ENCODE peak calls at places on chromosomes 16 and 17, in ten cellular contexts. X is CD8-positive, alpha-beta memory T cell; S is MM.1S; V is PC-3; L is HCT116; C is fibroblast of lung; N is cardiac muscle cell; H is GM23248; I is brain microvascular endothelial cell; U is aorta. Q is an unnamed sample.

GRCh38 chr17:73481672-73482071 is 162.6 kb downstream of the SDK2 start:
- DNase-seq in X (no peak), S (no peak), V (no peak), L (no peak), C (no peak), N (no peak), H (no peak), I (no peak), U (no peak), Q (no peak)

GRCh38 chr17:3903051-3903825 is 10.4 kb upstream of the CAMKK1 start:
- DNase-seq in X (no peak), S (no peak), V (no peak), L (no peak), C (no peak), N (no peak), H (no peak), I (no peak), U (no peak), Q (no peak)

GRCh38 chr16:89020068-89020924 is 43.3 kb upstream of the CBFA2T3 start:
- DNase-seq in X (no peak), S (no peak), V (no peak), L (no peak), C (no peak), N (no peak), H (no peak), I (no peak), U (peak; percentile 28), Q (no peak)

GRCh38 chr17:6487243-6488007 is 43.2 kb downstream of the PIMREG start:
- DNase-seq in X (no peak), S (no peak), V (no peak), L (no peak), C (no peak), N (no peak), H (peak; percentile 17), I (no peak), U (no peak), Q (no peak)

GRCh38 chr17:52384695-52385094 is 226.2 kb upstream of the CA10 start:
- DNase-seq in X (no peak), S (no peak), V (no peak), L (no peak), C (no peak), N (no peak), H (no peak), I (no peak), U (no peak), Q (no peak)

GRCh38 chr16:58375386-58375785 is 16.9 kb upstream of the GINS3 start:
- DNase-seq in X (no peak), S (no peak), V (no peak), L (no peak), C (no peak), N (no peak), H (no peak), I (no peak), U (no peak), Q (no peak)

GRCh38 chr17:40903129-40903847 is 18.2 kb upstream of the KRT20 start:
- DNase-seq in X (no peak), S (no peak), V (peak; percentile 93), L (peak; percentile 90), C (peak; percentile 10), N (no peak), H (peak; percentile 78), I (peak; percentile 19), U (no peak), Q (no peak)

GRCh38 chr16:80489173-80489572 is 51.6 kb upstream of the DYNLRB2 start:
- DNase-seq in X (no peak), S (no peak), V (no peak), L (no peak), C (no peak), N (no peak), H (no peak), I (no peak), U (no peak), Q (no peak)

DNA sequence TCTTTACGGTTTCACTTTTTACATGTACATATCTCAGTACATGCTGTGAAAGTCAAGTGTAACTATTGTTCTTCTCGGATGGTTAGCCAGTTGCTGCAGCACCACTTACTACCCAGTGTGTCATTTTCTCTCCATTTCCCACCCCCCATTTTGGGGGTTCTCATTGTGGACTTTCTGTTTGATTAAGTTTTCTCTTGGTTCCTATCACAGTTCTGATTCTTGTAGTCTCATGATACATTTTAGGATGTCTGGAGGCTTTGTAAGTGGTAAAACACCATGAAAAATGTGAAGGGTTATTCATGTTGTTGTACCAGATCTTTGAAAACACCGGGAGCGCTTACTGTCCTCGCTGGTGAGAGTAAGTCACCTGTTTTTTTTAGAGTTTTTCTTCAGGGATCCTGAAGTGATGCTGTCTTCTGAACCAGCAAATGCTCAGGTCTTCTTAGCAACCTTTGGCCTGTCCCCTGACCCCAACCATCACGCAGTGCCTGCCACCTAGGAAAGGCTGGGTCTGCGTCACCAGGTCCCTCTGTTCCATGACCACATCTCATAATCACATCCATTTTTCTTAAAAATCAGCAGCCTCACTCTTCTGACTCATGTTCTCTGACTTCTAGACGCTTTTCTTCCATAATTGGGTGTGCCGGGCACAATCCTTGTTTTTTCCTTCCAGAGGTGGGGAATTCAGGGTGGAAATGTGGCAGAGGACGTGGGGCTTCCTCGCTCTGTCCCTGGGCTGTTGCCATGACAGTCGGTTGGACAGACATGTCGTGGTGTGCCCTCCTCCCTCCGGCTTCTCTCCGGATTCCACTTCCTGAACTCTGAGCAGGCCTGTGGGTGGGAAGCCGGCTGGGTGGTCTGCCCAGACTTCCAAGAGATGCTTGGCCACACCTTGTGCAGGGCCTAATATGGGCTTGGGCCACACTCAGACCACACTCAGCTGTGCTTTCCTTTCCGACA is 102.6 kb downstream of the NTN1 start:
- DNase-seq in X (no peak), S (no peak), V (no peak), L (no peak), C (no peak), N (no peak), H (peak; percentile 42), I (no peak), U (peak; percentile 55), Q (no peak)
- H3K27ac ChIP-seq in X (no peak overlapping the region), S (no peak overlapping the region), V (no peak overlapping the region), L (no peak overlapping the region), C (no peak overlapping the region), N (no peak overlapping the region), H (no peak overlapping the region), I (no peak overlapping the region), U (peak overlapping the region; percentile 28), Q (no peak overlapping the region)

GRCh38 chr16:167117-167462 is 1.3 kb downstream of the HBM start:
- DNase-seq in X (no peak), S (no peak), V (no peak), L (no peak), C (no peak), N (no peak), H (no peak), I (no peak), U (no peak), Q (no peak)

GRCh38 chr16:166375-167116 is 768 bp downstream of the HBM start:
- DNase-seq in X (no peak), S (no peak), V (no peak), L (no peak), C (no peak), N (no peak), H (no peak), I (no peak), U (no peak), Q (no peak)

GRCh38 chr16:165218-165538 is 600 bp upstream of the HBM start:
- DNase-seq in X (no peak), S (no peak), V (no peak), L (no peak), C (no peak), N (no peak), H (no peak), I (no peak), U (no peak), Q (no peak)

GRCh38 chr16:168424-168823 is 2.6 kb downstream of the HBM start:
- DNase-seq in X (no peak), S (no peak), V (no peak), L (no peak), C (no peak), N (no peak), H (no peak), I (no peak), U (no peak), Q (peak; percentile 48)

GRCh38 chr16:165539-166374 is at the start of gene HBM:
- DNase-seq in X (no peak), S (no peak), V (no peak), L (no peak), C (no peak), N (no peak), H (no peak), I (no peak), U (no peak), Q (peak; percentile 40)
- H3K4me3 ChIP-seq in X (no peak within 1 kb of the TSS), S (no peak within 1 kb of the TSS), V (no peak within 1 kb of the TSS), L (no peak within 1 kb of the TSS), C (no peak within 1 kb of the TSS), N (peak within 1 kb of the TSS; percentile 23), H (no peak within 1 kb of the TSS), I (no peak within 1 kb of the TSS), U (no peak within 1 kb of the TSS), Q (peak within 1 kb of the TSS; percentile 54)

GRCh38 chr16:87881327-87882200 is 12.3 kb upstream of the SLC7A5 start:
- DNase-seq in X (no peak), S (no peak), V (no peak), L (no peak), C (no peak), N (no peak), H (no peak), I (no peak), U (no peak), Q (no peak)

GRCh38 chr16:87877942-87878507 is 8.7 kb upstream of the SLC7A5 start:
- DNase-seq in X (no peak), S (no peak), V (no peak), L (no peak), C (no peak), N (no peak), H (peak; percentile 45), I (no peak), U (no peak), Q (no peak)

GRCh38 chr16:87882436-87883019 is 13.2 kb upstream of the SLC7A5 start:
- DNase-seq in X (no peak), S (no peak), V (no peak), L (no peak), C (no peak), N (no peak), H (no peak), I (no peak), U (no peak), Q (no peak)

GRCh38 chr16:87880117-87880696 is 10.9 kb upstream of the SLC7A5 start:
- DNase-seq in X (no peak), S (no peak), V (no peak), L (no peak), C (no peak), N (no peak), H (no peak), I (no peak), U (no peak), Q (no peak)

DNA sequence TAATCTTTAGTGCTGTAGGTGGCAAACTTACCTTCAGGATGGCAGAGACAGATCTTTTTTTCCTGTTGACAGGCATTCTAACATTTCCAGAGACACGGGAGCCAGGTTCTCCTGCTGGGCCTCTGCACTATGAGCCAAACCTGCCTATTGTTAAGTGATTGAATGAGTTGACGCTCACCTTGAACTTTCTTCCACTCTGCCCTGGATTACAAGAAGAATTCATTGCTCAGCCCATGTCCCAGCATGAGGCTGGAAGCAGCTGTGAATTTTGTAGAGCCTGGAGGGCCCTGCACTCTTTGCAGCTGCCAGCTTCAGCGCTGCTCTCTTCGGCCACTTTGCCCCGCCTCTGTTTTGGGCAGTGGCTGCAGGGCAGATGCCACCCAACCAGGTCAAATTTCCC is 9.4 kb upstream of the SLC7A5 start:
- DNase-seq in X (no peak), S (no peak), V (no peak), L (no peak), C (no peak), N (no peak), H (no peak), I (no peak), U (no peak), Q (no peak)
- H3K27ac ChIP-seq in X (no peak overlapping the region), S (no peak overlapping the region), V (no peak overlapping the region), L (no peak overlapping the region), C (no peak overlapping the region), N (no peak overlapping the region), H (no peak overlapping the region), I (no peak overlapping the region), U (no peak overlapping the region), Q (no peak overlapping the region)

GRCh38 chr16:60902114-60902513 is 1134.1 kb downstream of the CDH8 start:
- DNase-seq in X (no peak), S (no peak), V (no peak), L (no peak), C (no peak), N (no peak), H (no peak), I (no peak), U (no peak), Q (no peak)

GRCh38 chr16:60905806-60906205 is 1130.4 kb downstream of the CDH8 start:
- DNase-seq in X (no peak), S (no peak), V (no peak), L (no peak), C (no peak), N (no peak), H (no peak), I (no peak), U (no peak), Q (no peak)

DNA sequence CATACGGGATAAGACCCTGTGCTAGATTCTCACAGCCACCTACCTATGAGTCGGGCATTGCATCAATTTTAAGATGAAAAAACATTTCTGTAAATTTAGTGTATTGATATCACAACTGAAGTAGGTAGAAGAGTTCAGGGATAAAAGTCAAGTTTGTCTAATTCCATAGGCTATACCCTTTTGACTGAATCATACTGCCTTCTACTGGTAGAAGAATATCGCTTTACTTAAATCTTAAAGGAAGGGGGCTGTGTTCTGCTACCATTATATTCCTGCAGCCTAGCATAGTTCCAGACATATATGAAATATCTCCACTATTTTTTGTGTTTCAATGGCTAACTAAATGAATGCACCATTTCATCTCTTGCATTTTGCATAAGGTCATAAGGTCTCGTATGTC is 1128.6 kb downstream of the CDH8 start:
- DNase-seq in X (no peak), S (no peak), V (no peak), L (no peak), C (no peak), N (no peak), H (no peak), I (no peak), U (no peak), Q (no peak)
- H3K4me3 ChIP-seq in X (no peak overlapping the region), S (no peak overlapping the region), V (no peak overlapping the region), L (no peak overlapping the region), C (no peak overlapping the region), N (no peak overlapping the region), H (no peak overlapping the region), I (no peak overlapping the region), U (no peak overlapping the region), Q (no peak overlapping the region)

Q was measured in WERI-Rb-1.